ENCODE peak calls at places on chromosome 15, in ten cellular contexts. V is HepG2, W is uterus, Y is adrenal gland, T is Peyer's patch, D is sigmoid colon, J is heart left ventricle, H is ovary, I is spleen, G is esophagus squamous epithelium. M is an unnamed sample.

GRCh38 chr15:90882781-90883525 is 1.4 kb upstream of the FES start:
- DNase-seq in V (no peak), W (no peak), Y (no peak), T (no peak), D (no peak), J (peak; percentile 69), H (peak; percentile 38), I (peak; percentile 73), G (no peak), M (no peak)

GRCh38 chr15:81268881-81269601 is 54.9 kb downstream of the STARD5 start:
- DNase-seq in V (no peak), W (no peak), Y (no peak), T (no peak), D (no peak), J (no peak), H (no peak), I (no peak), G (no peak), M (no peak)

GRCh38 chr15:81000626-81001179 is at the start of gene TLNRD1:
- DNase-seq in V (peak; percentile 83), W (peak; percentile 84), Y (peak; percentile 89), T (peak; percentile 86), D (peak; percentile 95), J (peak; percentile 94), H (peak; percentile 85), I (peak; percentile 97), G (peak; percentile 70), M (peak; percentile 72)

GRCh38 chr15:35427091-35427490 is 118.9 kb downstream of the DPH6 start:
- DNase-seq in V (no peak), W (no peak), Y (no peak), T (no peak), D (no peak), J (no peak), H (no peak), I (no peak), G (no peak), M (no peak)

GRCh38 chr15:61175024-61175423 is 54.1 kb downstream of the RORA start:
- DNase-seq in V (no peak), W (no peak), Y (no peak), T (no peak), D (no peak), J (no peak), H (no peak), I (no peak), G (no peak), M (no peak)

GRCh38 chr15:74779162-74779648 is 2.7 kb upstream of the CSK start:
- DNase-seq in V (no peak), W (no peak), Y (no peak), T (no peak), D (no peak), J (no peak), H (no peak), I (no peak), G (no peak), M (no peak)

GRCh38 chr15:82890338-82891024 is 62.0 kb downstream of the HOMER2 start:
- DNase-seq in V (no peak), W (no peak), Y (peak; percentile 42), T (no peak), D (no peak), J (no peak), H (no peak), I (no peak), G (no peak), M (no peak)

GRCh38 chr15:76994971-76995945 is at the start of gene PSTPIP1:
- DNase-seq in V (no peak), W (peak; percentile 28), Y (no peak), T (peak; percentile 83), D (peak; percentile 68), J (peak; percentile 9), H (peak; percentile 42), I (peak; percentile 96), G (no peak), M (no peak)

DNA sequence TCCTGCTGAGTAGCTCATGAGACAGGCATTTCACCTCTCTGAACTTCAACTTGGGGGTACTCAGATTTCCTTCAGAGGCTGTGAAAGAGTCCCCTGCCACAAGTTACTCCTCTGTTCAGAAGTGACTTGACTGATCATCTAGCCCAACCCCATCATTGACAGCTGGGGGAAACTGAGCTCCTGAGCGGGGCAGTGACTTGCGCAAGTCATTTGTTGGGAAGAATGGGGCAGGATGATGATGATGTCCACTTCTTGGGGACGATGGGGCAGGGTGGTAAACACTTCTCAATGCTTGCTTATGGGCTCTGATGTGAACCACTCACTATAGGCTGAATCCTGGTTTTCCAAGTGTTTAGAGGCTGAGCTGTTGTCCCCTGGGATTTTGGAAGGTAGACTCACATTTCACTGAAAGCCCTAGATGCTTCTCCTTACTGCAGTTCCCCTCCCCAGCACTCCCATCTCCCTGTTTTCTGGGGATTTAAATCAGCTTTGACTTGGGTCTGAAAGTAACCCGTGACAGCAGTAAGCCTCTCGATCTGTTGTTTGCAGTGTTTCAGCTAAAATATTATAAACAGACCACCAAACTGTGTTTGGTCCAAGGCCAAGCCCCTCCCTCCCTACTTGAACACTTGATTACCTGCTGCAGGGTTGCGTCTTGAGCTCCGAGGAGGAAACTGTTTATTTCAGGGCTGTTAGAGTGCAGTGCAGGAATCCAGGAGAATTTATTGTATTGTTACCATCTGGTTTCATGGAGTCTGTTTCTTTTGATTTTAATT is 25.1 kb downstream of the SMAD3 start:
- DNase-seq in V (no peak), W (no peak), Y (no peak), T (no peak), D (no peak), J (no peak), H (no peak), I (no peak), G (no peak), M (no peak)
- TF ChIP-seq POLR2A in V (no peak), W (no peak), Y (no peak), T (no peak), D (no peak), J (no peak), H (no peak), I (no peak), G (no peak), M (no peak)

DNA sequence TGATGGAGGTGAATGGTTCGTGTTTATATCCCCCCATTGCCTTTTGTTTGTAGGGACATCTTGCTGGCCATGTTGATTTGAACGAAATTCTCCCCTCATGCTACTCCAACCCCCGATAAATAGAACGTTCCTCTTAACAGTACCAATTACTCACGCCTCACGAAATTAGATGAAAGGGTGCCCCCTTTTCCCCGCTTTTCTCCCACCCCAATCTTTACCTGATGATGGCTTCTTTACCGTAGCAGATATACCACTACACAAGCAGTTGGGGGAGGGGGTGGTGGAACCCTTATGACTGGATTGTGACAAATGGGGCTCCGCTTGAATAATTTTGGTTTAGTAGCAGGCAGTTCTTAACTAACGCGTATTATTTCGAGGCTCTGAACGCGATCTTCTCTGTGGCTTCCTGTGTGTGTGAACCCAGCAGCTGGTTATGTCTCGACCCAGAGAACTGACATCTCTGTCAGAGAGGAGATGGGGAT is 1.1 kb downstream of the PIAS1 start:
- DNase-seq in V (no peak), W (no peak), Y (no peak), T (peak; percentile 71), D (no peak), J (no peak), H (no peak), I (no peak), G (no peak), M (peak; percentile 19)
- TF ChIP-seq POLR2A in V (no peak), W (no peak), Y (no peak), T (no peak), D (no peak), J (no peak), H (no peak), I (no peak), G (no peak), M (no peak)

DNA sequence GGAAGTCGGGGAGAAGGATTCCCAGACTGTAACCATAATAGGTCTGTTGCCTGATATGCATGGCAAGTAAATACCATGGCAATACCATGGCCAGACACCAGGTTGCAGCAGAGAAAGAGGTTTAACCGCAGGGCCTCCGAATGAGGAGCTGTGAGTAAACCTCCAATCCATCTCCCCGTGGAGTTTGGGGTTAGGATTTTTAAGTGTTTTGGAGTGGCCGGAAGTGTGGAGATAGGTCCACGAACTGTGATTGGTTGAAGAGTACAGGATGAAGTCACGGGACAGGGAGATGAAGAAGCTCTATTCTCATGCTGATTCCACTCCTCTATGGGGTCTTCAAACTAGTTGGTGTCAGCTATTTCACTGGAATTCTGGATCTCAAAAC is 127.9 kb downstream of the ST8SIA2 start:
- DNase-seq in V (peak; percentile 51), W (peak; percentile 86), Y (peak; percentile 71), T (peak; percentile 30), D (peak; percentile 89), J (no peak), H (peak; percentile 83), I (no peak), G (no peak), M (peak; percentile 35)
- TF ChIP-seq POLR2A in V (no peak), W (no peak), Y (no peak), T (no peak), D (no peak), J (no peak), H (peak; percentile 8), I (no peak), G (no peak), M (no peak)

GRCh38 chr15:84981054-84981710 is 474 bp upstream of the PDE8A start:
- DNase-seq in V (peak; percentile 89), W (peak; percentile 95), Y (peak; percentile 97), T (peak; percentile 91), D (peak; percentile 97), J (peak; percentile 99), H (peak; percentile 97), I (peak; percentile 99), G (peak; percentile 72), M (peak; percentile 78)

GRCh38 chr15:84979651-84980050 is 2.0 kb upstream of the PDE8A start:
- DNase-seq in V (no peak), W (no peak), Y (peak; percentile 75), T (no peak), D (no peak), J (peak; percentile 79), H (peak; percentile 63), I (peak; percentile 88), G (no peak), M (no peak)

GRCh38 chr15:84982301-84982920 is 755 bp downstream of the PDE8A start:
- DNase-seq in V (peak; percentile 70), W (peak; percentile 33), Y (peak; percentile 48), T (peak; percentile 59), D (peak; percentile 77), J (peak; percentile 66), H (peak; percentile 54), I (peak; percentile 90), G (no peak), M (no peak)

GRCh38 chr15:84981711-84982300 is at the start of gene PDE8A:
- DNase-seq in V (no peak), W (no peak), Y (peak; percentile 47), T (peak; percentile 51), D (peak; percentile 76), J (peak; percentile 87), H (no peak), I (no peak), G (no peak), M (peak; percentile 21)

DNA sequence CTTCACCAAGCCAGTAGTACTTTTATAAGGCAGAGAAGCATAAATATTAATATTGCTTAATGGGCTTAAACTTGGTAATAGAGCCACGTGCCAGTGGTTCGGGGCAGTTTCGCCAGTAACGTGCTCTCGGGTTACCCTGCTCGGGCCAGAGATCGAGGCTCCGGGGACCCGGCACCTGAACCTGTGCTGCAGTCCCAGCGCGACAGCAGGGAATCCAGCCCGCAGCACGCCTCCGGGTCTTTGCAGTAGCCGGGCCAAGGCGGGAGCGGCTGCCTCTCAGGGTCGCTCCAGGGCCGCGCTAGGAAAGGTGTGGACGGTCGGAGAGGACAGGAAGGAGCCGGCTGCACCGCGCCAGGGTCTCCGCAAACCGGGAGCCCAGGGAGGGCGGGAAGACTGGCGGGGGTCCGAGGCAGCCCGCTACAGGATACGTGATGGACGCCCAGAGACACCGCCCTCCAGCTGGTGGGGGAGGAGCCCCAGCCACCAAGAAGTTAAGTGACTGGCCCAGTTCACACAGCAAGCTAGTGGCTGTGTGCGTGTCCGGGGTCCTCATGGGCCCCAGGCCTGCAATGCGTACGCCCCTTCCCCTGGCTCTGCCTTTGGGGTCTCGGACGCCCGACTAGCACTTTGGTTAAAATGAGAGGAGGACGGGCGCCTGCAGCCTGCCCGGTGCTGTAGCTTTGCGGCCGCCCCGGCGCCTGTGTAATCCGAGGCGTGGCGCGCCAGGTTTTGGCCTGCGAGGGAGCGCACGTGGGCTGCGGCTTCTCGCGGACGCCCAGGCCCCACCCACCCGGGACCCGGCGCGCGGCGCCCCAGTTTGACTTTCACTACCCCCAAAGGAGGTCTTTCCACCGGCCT is 1.2 kb upstream of the PDE8A start:
- DNase-seq in V (peak; percentile 75), W (peak; percentile 84), Y (peak; percentile 90), T (peak; percentile 86), D (peak; percentile 90), J (peak; percentile 92), H (peak; percentile 87), I (peak; percentile 97), G (peak; percentile 71), M (peak; percentile 55)
- TF ChIP-seq POLR2A in V (no peak), W (peak; percentile 54), Y (peak; percentile 86), T (peak; percentile 61), D (peak; percentile 50), J (peak; percentile 53), H (peak; percentile 37), I (no peak), G (no peak), M (peak; percentile 43)

M was measured in H54.